ENCODE peak calls at places on chromosomes 7 and 10, in five cellular contexts. F, M, K, I and J are unnamed samples.

GRCh38 chr7:150448789-150449147 is 1.7 kb upstream of the GIMAP8 start:
- DNase-seq in F (peak), M (peak), K (peak), I (peak), J (peak)

GRCh38 chr7:123463890-123464289 is 70.5 kb downstream of the IQUB start:
- DNase-seq in F (no peak), M (no peak), K (no peak), I (no peak), J (no peak)

GRCh38 chr10:3525832-3526449 is 259.1 kb downstream of the KLF6 start:
- DNase-seq in F (peak), M (no peak), K (peak), I (peak), J (no peak)

GRCh38 chr7:131893627-131894345 is 337.4 kb upstream of the PODXL start:
- DNase-seq in F (no peak), M (no peak), K (no peak), I (no peak), J (no peak)

GRCh38 chr7:80294321-80294720 is 159.7 kb downstream of the GNAI1 start:
- DNase-seq in F (no peak), M (no peak), K (peak), I (no peak), J (no peak)

GRCh38 chr10:128242641-128243040 is 116.4 kb upstream of the MKI67 start:
- DNase-seq in F (no peak), M (peak), K (no peak), I (no peak), J (no peak)

GRCh38 chr10:59977486-59977885 is 71.1 kb upstream of the CCDC6 start:
- DNase-seq in F (no peak), M (no peak), K (no peak), I (no peak), J (no peak)

GRCh38 chr10:128030498-128031072 is 95.6 kb downstream of the MKI67 start:
- DNase-seq in F (no peak), M (no peak), K (no peak), I (peak), J (no peak)

GRCh38 chr7:4238861-4239260 is 443.2 kb upstream of the FOXK1 start:
- DNase-seq in F (no peak), M (no peak), K (no peak), I (peak), J (no peak)

GRCh38 chr7:147197006-147197405 is 1080.4 kb downstream of the CNTNAP2 start:
- DNase-seq in F (no peak), M (no peak), K (no peak), I (no peak), J (no peak)

GRCh38 chr10:89702121-89702480 is 711 bp downstream of the KIF20B start:
- DNase-seq in F (no peak), M (peak), K (no peak), I (no peak), J (no peak)

GRCh38 chr7:131945948-131946525 is 389.6 kb upstream of the PODXL start:
- DNase-seq in F (no peak), M (peak), K (no peak), I (no peak), J (no peak)

GRCh38 chr10:119268871-119269506 is 61.6 kb downstream of the GRK5 start:
- DNase-seq in F (no peak), M (no peak), K (no peak), I (no peak), J (no peak)

GRCh38 chr7:123265853-123266252 is 66.1 kb upstream of the SLC13A1 start:
- DNase-seq in F (no peak), M (no peak), K (no peak), I (no peak), J (no peak)

GRCh38 chr10:112958275-112958995 is 8.4 kb downstream of the TCF7L2 start:
- DNase-seq in F (no peak), M (peak), K (peak), I (no peak), J (no peak)

GRCh38 chr7:2451171-2452073 is 24.8 kb downstream of the GRIFIN start:
- DNase-seq in F (peak), M (peak), K (peak), I (peak), J (peak)

GRCh38 chr7:40638872-40639271 is 504.1 kb downstream of the SUGCT start:
- DNase-seq in F (no peak), M (no peak), K (no peak), I (no peak), J (no peak)

GRCh38 chr7:146331369-146331768 is 214.8 kb downstream of the CNTNAP2 start:
- DNase-seq in F (no peak), M (no peak), K (no peak), I (no peak), J (no peak)

GRCh38 chr7:32034052-32034451 is 36.2 kb downstream of the PDE1C start:
- DNase-seq in F (no peak), M (peak), K (no peak), I (no peak), J (no peak)

GRCh38 chr7:2892571-2892970 is 48.5 kb upstream of the GNA12 start:
- DNase-seq in F (no peak), M (no peak), K (no peak), I (no peak), J (no peak)

GRCh38 chr10:114626841-114627240 is 31.2 kb downstream of the ABLIM1 start:
- DNase-seq in F (no peak), M (no peak), K (no peak), I (no peak), J (no peak)

GRCh38 chr10:102523250-102524029 is 19.7 kb downstream of the SUFU start:
- DNase-seq in F (no peak), M (no peak), K (peak), I (no peak), J (peak)

GRCh38 chr10:133459454-133460207 is 5.9 kb downstream of the SCART1 start:
- DNase-seq in F (no peak), M (peak), K (no peak), I (no peak), J (no peak)

GRCh38 chr10:93515963-93516450 is 19.6 kb downstream of the CEP55 start:
- DNase-seq in F (no peak), M (no peak), K (peak), I (no peak), J (no peak)

GRCh38 chr7:108236681-108237415 is 106.7 kb upstream of the LAMB4 start:
- DNase-seq in F (no peak), M (peak), K (no peak), I (no peak), J (no peak)

GRCh38 chr7:11959121-11959520 is 127.1 kb upstream of the THSD7A start:
- DNase-seq in F (no peak), M (peak), K (no peak), I (no peak), J (no peak)

GRCh38 chr10:132163278-132163765 is 23.4 kb upstream of the DPYSL4 start:
- DNase-seq in F (no peak), M (peak), K (no peak), I (no peak), J (peak)

GRCh38 chr7:34759477-34760125 is 101.6 kb downstream of the NPSR1 start:
- DNase-seq in F (no peak), M (peak), K (peak), I (no peak), J (no peak)

GRCh38 chr7:6227294-6227846 is 45.1 kb downstream of the CYTH3 start:
- DNase-seq in F (no peak), M (no peak), K (peak), I (no peak), J (peak)

GRCh38 chr10:113704637-113705343 is 25.1 kb downstream of the CASP7 start:
- DNase-seq in F (no peak), M (peak), K (peak), I (no peak), J (no peak)

GRCh38 chr10:36023939-36024338 is 381.8 kb upstream of the FZD8 start:
- DNase-seq in F (no peak), M (peak), K (peak), I (no peak), J (no peak)

GRCh38 chr10:50367732-50368131 is 116.4 kb upstream of the ASAH2 start:
- DNase-seq in F (no peak), M (peak), K (peak), I (no peak), J (no peak)

GRCh38 chr7:108308276-108308675 is 148.0 kb downstream of the NRCAM start:
- DNase-seq in F (no peak), M (no peak), K (peak), I (no peak), J (no peak)

GRCh38 chr7:30278386-30278785 is 6.0 kb upstream of the ZNRF2 start:
- DNase-seq in F (no peak), M (no peak), K (no peak), I (no peak), J (no peak)

DNA sequence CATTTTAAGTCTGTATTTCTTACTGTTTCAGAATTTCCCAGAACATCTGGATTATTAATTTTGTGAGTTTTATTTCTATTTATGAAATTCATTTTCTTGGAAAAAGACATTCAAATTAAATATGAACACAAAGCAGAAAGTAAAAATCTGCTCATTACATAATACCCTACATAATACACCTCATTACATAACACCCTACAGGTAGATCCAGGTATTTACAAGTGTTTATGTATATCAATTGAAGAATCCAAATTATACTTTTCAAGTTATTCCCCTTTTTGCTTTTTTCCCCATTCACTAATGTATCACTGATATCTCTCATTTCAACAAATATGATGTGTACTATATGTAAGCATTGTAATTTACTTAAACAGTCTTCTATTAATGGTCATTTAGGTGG is 129.1 kb downstream of the USP6NL start:
- DNase-seq in F (no peak), M (no peak), K (no peak), I (no peak), J (no peak)
- TF ChIP-seq CTCF in F (no peak), M (no peak), K (no peak), I (no peak), J (no peak)

DNA sequence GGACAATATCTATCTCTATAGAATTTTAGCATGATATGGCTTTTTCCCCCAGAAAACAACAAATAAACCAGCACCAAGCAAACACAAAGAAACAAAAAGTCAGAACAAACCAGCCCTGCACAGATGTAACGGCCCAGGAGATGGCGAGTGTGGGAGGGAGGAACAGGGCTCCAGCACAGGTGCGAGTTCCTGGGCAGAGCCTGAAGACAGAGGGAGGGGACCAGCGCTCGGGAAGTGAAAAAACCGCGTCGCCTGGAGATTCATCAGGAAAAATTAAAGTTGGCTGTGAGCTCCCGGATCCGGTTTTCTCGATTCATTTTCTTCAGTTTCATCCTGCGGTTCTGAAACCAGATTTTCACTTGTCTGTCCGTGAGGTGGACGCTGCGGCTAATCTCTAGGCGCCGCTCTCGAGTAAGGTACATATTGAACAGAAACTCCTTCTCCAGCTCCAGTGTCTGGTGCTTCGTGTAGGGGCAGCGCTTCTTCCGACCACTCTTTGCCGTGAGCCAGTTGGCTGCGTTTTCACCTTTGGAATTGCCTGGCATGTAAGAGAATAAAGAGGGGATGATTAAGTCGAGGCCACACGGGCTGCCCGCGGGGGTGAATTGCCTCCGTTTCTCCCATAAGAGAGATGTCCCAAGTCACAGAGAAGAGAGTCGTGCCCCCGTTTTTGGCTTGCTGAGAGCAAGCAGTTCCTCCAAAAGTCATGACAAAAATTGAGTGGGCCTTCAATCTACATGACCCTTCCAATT is 2.3 kb downstream of the HOXA10 start:
- DNase-seq in F (peak), M (peak), K (no peak), I (peak), J (no peak)
- H3K4me3 ChIP-seq in F (peak), M (no peak), K (no peak), I (peak), J (no peak)

GRCh38 chr7:92589056-92589455 is 1.1 kb downstream of the FAM133B start:
- DNase-seq in F (no peak), M (no peak), K (no peak), I (no peak), J (no peak)
- H3K27ac ChIP-seq in F (peak), M (peak), K (peak), I (peak), J (no peak)

DNA sequence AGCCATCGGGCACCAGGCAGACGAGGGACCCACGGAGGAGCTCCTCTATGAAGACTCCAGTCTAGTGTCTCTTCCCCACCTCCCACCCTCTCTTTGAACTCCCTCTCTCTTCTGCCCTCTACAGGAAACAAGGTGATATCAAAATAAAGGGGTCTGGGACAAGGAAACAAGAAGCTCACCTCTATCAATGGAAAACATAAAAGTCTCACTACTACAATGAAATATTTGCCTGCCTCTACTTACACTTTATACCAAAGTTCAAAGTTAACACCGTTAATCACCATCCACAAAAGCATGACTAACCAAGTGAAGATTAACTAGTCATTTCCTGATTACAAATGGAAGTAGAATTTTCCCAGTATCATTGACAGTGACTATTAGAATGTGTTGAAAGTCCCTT is 82.2 kb downstream of the PARD3 start:
- DNase-seq in F (no peak), M (peak), K (no peak), I (no peak), J (no peak)
- TF ChIP-seq CTCF in F (no peak), M (peak), K (peak), I (no peak), J (no peak)

GRCh38 chr7:98617960-98618418 is 904 bp downstream of the NPTX2 start:
- DNase-seq in F (no peak), M (peak), K (no peak), I (no peak), J (no peak)
- H3K4me3 ChIP-seq in F (peak), M (peak), K (no peak), I (peak), J (peak)